ENCODE peak calls at places on chromosomes 11 and 22, in nine cellular contexts. V, K, Y, F, S, L, E, H and Z are unnamed samples.
A peak's percentile ranks its signal among the peaks of the same experiment; 100 is the strongest.

GRCh38 chr11:64534950-64535349 is 56.1 kb upstream of the SLC22A12 start:
- DNase-seq in S (no peak), L (no peak), F (no peak), Y (no peak), K (no peak), V (peak; percentile 22), H (no peak), E (no peak), Z (no peak)

GRCh38 chr11:77658213-77659013 is 20.8 kb upstream of the CLNS1A start:
- DNase-seq in S (peak; percentile 38), L (no peak), Y (peak; percentile 40), H (no peak), K (no peak), V (no peak), E (no peak), F (peak; percentile 45), Z (peak; percentile 14)

GRCh38 chr11:35484435-35484834 is 41.0 kb downstream of the PAMR1 start:
- DNase-seq in F (peak; percentile 39), Y (no peak), L (no peak), V (no peak), H (no peak), K (no peak), E (no peak), S (peak; percentile 91), Z (no peak)

GRCh38 chr11:130448416-130449068 is at the start of gene ADAMTS15:
- DNase-seq in K (peak; percentile 91), F (peak; percentile 90), S (peak; percentile 92), Y (no peak), V (no peak), E (peak; percentile 50), H (no peak), L (peak; percentile 75), Z (no peak)

GRCh38 chr11:13116491-13116890 is 107.4 kb downstream of the RASSF10 start:
- DNase-seq in Y (no peak), E (no peak), V (no peak), S (no peak), F (no peak), K (no peak), H (no peak), L (no peak), Z (no peak)

GRCh38 chr22:18136563-18137320 is 13.2 kb upstream of the USP18 start:
- DNase-seq in S (no peak), H (no peak), E (no peak), V (no peak), F (no peak), Y (no peak), K (no peak), L (no peak), Z (no peak)

GRCh38 chr11:86698634-86699033 is 26.2 kb upstream of the ME3 start:
- DNase-seq in L (no peak), F (no peak), Y (no peak), S (peak; percentile 75), E (no peak), H (no peak), V (no peak), K (no peak), Z (no peak)

GRCh38 chr11:85595285-85595884 is 31.8 kb downstream of the DLG2 start:
- DNase-seq in K (no peak), Y (peak; percentile 62), E (no peak), H (no peak), F (peak; percentile 71), L (no peak), V (no peak), S (peak; percentile 43), Z (peak; percentile 19)

GRCh38 chr11:126488591-126489370 is 133.3 kb downstream of the ST3GAL4 start:
- DNase-seq in Y (no peak), S (no peak), K (peak; percentile 41), L (no peak), V (peak; percentile 66), H (no peak), F (no peak), E (no peak), Z (no peak)

GRCh38 chr22:46560696-46561295 is 23.4 kb upstream of the CELSR1 start:
- DNase-seq in H (no peak), F (no peak), V (peak; percentile 58), K (no peak), L (no peak), E (no peak), S (no peak), Y (no peak), Z (no peak)

GRCh38 chr22:47095395-47096122 is 333.1 kb downstream of the TBC1D22A start:
- DNase-seq in V (no peak), L (no peak), Y (no peak), H (no peak), F (no peak), K (no peak), S (peak; percentile 63), E (no peak), Z (no peak)

GRCh38 chr11:9563196-9563730 is 10.2 kb upstream of the WEE1 start:
- DNase-seq in S (no peak), F (no peak), H (no peak), V (no peak), E (no peak), Y (no peak), L (no peak), K (no peak), Z (no peak)

GRCh38 chr11:61972112-61972795 is 4.8 kb upstream of the FTH1 start:
- DNase-seq in E (no peak), S (peak; percentile 88), H (no peak), V (no peak), F (no peak), K (no peak), L (no peak), Y (no peak), Z (no peak)

GRCh38 chr22:42214625-42215415 is 55.6 kb downstream of the TCF20 start:
- DNase-seq in E (no peak), H (no peak), L (no peak), K (no peak), S (no peak), Y (no peak), F (no peak), V (no peak), Z (no peak)

GRCh38 chr11:80855975-80856524 is 1415.2 kb upstream of the TENM4 start:
- DNase-seq in S (peak; percentile 76), Y (no peak), K (no peak), H (no peak), L (no peak), E (no peak), V (no peak), F (peak; percentile 32), Z (no peak)

GRCh38 chr11:77665240-77665965 is 27.8 kb upstream of the CLNS1A start:
- DNase-seq in F (no peak), K (no peak), E (no peak), H (no peak), V (no peak), Y (no peak), S (no peak), L (no peak), Z (no peak)

GRCh38 chr11:796565-797299 is 1.3 kb downstream of the SLC25A22 start:
- DNase-seq in E (no peak), S (no peak), F (no peak), K (no peak), V (peak; percentile 85), L (no peak), Y (no peak), H (no peak), Z (no peak)

GRCh38 chr11:76248210-76248609 is 41.9 kb upstream of the WNT11 start:
- DNase-seq in S (no peak), Y (peak; percentile 60), L (no peak), V (no peak), E (no peak), H (no peak), K (no peak), F (peak; percentile 13), Z (no peak)
- TF ChIP-seq CTCF in S (peak; percentile 25), Y (peak; percentile 68), L (no peak), V (no peak), E (no peak), H (no peak), K (no peak), F (peak; percentile 31), Z (peak; percentile 39)

GRCh38 chr22:50600967-50601668 is 525 bp downstream of the MAPK8IP2 start:
- DNase-seq in E (peak; percentile 22), Y (no peak), F (no peak), K (no peak), H (no peak), S (no peak), V (peak; percentile 75), L (no peak), Z (no peak)
- H3K4me3 ChIP-seq in E (no peak overlapping the region), Y (no peak overlapping the region), F (no peak overlapping the region), K (peak overlapping the region; percentile 49), H (no peak overlapping the region), S (no peak overlapping the region), V (no peak overlapping the region), L (peak overlapping the region; percentile 57), Z (no peak overlapping the region)

DNA sequence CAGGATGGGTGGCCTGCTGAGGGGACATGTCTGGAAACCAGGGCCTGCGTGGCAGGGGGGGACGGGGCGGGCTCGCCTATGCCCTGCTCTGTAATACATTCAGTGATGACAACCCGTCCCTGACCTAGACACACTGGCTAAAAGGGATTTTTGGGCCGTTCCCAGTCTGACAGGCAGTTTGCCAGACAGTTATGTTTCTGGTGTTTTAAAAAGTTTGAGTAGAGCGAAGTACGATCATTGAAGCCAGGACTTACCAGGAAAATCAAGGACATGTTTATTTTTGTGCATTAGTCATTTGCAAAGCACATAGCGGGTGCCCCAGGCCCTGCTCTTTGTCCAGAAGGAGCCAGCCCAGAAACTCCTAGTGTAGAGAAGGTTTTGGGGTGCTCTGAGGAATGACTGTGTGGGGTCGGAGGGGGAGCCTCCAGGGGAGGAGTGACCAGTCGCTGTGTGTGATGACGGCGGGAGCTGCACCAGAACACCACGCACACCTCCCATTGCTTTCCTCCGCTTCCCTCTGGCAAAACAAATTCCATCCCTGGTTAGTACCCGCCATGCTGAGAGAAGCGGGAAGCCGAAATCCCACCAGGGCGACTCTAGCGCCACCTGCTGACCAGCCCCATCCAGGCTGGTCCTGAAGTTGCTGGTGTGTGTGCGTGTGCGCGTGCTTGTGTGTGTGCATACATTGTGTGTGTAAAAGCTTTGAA is 50.8 kb downstream of the FBLN1 start:
- DNase-seq in L (peak; percentile 67), K (peak; percentile 90), V (no peak), H (peak; percentile 52), Y (peak; percentile 63), E (peak; percentile 73), S (peak; percentile 87), F (peak; percentile 89), Z (peak; percentile 79)
- TF ChIP-seq CTCF in L (peak; percentile 93), K (peak; percentile 94), V (peak; percentile 86), H (peak; percentile 52), Y (peak; percentile 90), E (peak; percentile 79), S (peak; percentile 95), F (peak; percentile 99), Z (peak; percentile 96)

GRCh38 chr11:105269862-105270261 is 130.3 kb upstream of the CARD18 start:
- DNase-seq in S (no peak), E (no peak), F (no peak), K (no peak), L (no peak), H (no peak), Y (no peak), V (no peak), Z (no peak)

GRCh38 chr11:105265859-105266258 is 126.3 kb upstream of the CARD18 start:
- DNase-seq in K (no peak), L (no peak), S (peak; percentile 45), F (peak; percentile 55), H (no peak), E (no peak), V (no peak), Y (no peak), Z (no peak)

GRCh38 chr11:105273660-105274280 is 134.2 kb upstream of the CARD18 start:
- DNase-seq in H (no peak), V (no peak), F (no peak), S (no peak), Y (no peak), E (no peak), L (no peak), K (no peak), Z (no peak)

GRCh38 chr11:105268404-105269062 is 129.0 kb upstream of the CARD18 start:
- DNase-seq in Y (no peak), K (no peak), S (no peak), L (no peak), E (no peak), F (no peak), H (no peak), V (no peak), Z (no peak)
- H3K4me3 ChIP-seq in Y (no peak overlapping the region), K (no peak overlapping the region), S (no peak overlapping the region), L (no peak overlapping the region), E (no peak overlapping the region), F (no peak overlapping the region), H (no peak overlapping the region), V (no peak overlapping the region), Z (no peak overlapping the region)